ENCODE peak calls at places on chromosomes 7 and 10, in eight cellular contexts. One of them, this sample, is unnamed.

GRCh38 chr10:88114368-88114767 is 250.9 kb downstream of the PTEN start:
- DNase-seq in IMR-90: peak; percentile 25
- DNase-seq in A549: peak; percentile 62
- DNase-seq in HCT116: peak; percentile 35
- DNase-seq in endothelial cell: peak; percentile 26
- DNase-seq in MCF 10A: peak; percentile 50
- DNase-seq in uterus: no peak
- DNase-seq in progenitor cell of endocrine pancreas: no peak
- DNase-seq in this sample: no peak

GRCh38 chr10:71344916-71345557 is 26.0 kb downstream of the SLC29A3 start:
- DNase-seq in A549: no peak
- DNase-seq in MCF 10A: no peak
- DNase-seq in IMR-90: no peak
- DNase-seq in progenitor cell of endocrine pancreas: no peak
- DNase-seq in endothelial cell: no peak
- DNase-seq in HCT116: no peak
- DNase-seq in uterus: no peak
- DNase-seq in this sample: no peak

GRCh38 chr7:12436126-12436525 is 32.5 kb upstream of the VWDE start:
- DNase-seq in progenitor cell of endocrine pancreas: no peak
- DNase-seq in uterus: no peak
- DNase-seq in MCF 10A: no peak
- DNase-seq in A549: no peak
- DNase-seq in endothelial cell: no peak
- DNase-seq in IMR-90: no peak
- DNase-seq in HCT116: no peak
- DNase-seq in this sample: no peak

GRCh38 chr7:90903856-90904255 is 307.7 kb downstream of the CDK14 start:
- DNase-seq in MCF 10A: no peak
- DNase-seq in HCT116: no peak
- DNase-seq in IMR-90: no peak
- DNase-seq in progenitor cell of endocrine pancreas: no peak
- DNase-seq in endothelial cell: no peak
- DNase-seq in uterus: no peak
- DNase-seq in A549: no peak
- DNase-seq in this sample: no peak

GRCh38 chr10:113982745-113983144 is 60.9 kb upstream of the ADRB1 start:
- DNase-seq in IMR-90: no peak
- DNase-seq in MCF 10A: no peak
- DNase-seq in progenitor cell of endocrine pancreas: no peak
- DNase-seq in uterus: no peak
- DNase-seq in HCT116: no peak
- DNase-seq in A549: no peak
- DNase-seq in endothelial cell: no peak
- DNase-seq in this sample: no peak

GRCh38 chr10:93816123-93816747 is 58.5 kb downstream of the LGI1 start:
- DNase-seq in IMR-90: peak; percentile 47
- DNase-seq in uterus: peak; percentile 37
- DNase-seq in endothelial cell: peak; percentile 72
- DNase-seq in HCT116: peak; percentile 60
- DNase-seq in MCF 10A: peak; percentile 73
- DNase-seq in progenitor cell of endocrine pancreas: peak; percentile 27
- DNase-seq in A549: peak; percentile 46
- DNase-seq in this sample: no peak

GRCh38 chr10:126476256-126476655 is 88.0 kb upstream of the ADAM12 start:
- DNase-seq in progenitor cell of endocrine pancreas: no peak
- DNase-seq in MCF 10A: no peak
- DNase-seq in IMR-90: no peak
- DNase-seq in A549: no peak
- DNase-seq in endothelial cell: no peak
- DNase-seq in HCT116: no peak
- DNase-seq in uterus: no peak
- DNase-seq in this sample: peak; percentile 66

GRCh38 chr10:5589963-5590511 is 65.3 kb downstream of the CALML3 start:
- DNase-seq in MCF 10A: peak; percentile 35
- DNase-seq in IMR-90: peak; percentile 76
- DNase-seq in progenitor cell of endocrine pancreas: no peak
- DNase-seq in HCT116: no peak
- DNase-seq in uterus: no peak
- DNase-seq in A549: peak; percentile 53
- DNase-seq in endothelial cell: no peak
- DNase-seq in this sample: no peak

GRCh38 chr7:80770675-80771081 is 132.2 kb downstream of the CD36 start:
- DNase-seq in uterus: no peak
- DNase-seq in progenitor cell of endocrine pancreas: no peak
- DNase-seq in endothelial cell: no peak
- DNase-seq in IMR-90: no peak
- DNase-seq in MCF 10A: no peak
- DNase-seq in A549: no peak
- DNase-seq in HCT116: no peak
- DNase-seq in this sample: no peak

GRCh38 chr7:75953918-75954317 is 39.0 kb downstream of the POR start:
- DNase-seq in uterus: no peak
- DNase-seq in A549: no peak
- DNase-seq in progenitor cell of endocrine pancreas: no peak
- DNase-seq in endothelial cell: no peak
- DNase-seq in IMR-90: no peak
- DNase-seq in HCT116: no peak
- DNase-seq in MCF 10A: no peak
- DNase-seq in this sample: no peak

GRCh38 chr7:135510603-135511183 is 791 bp upstream of the CNOT4 start:
- DNase-seq in IMR-90: peak; percentile 41
- DNase-seq in HCT116: no peak
- DNase-seq in MCF 10A: peak; percentile 36
- DNase-seq in A549: peak; percentile 15
- DNase-seq in uterus: no peak
- DNase-seq in endothelial cell: no peak
- DNase-seq in progenitor cell of endocrine pancreas: no peak
- DNase-seq in this sample: peak; percentile 60

GRCh38 chr7:26356266-26356665 is 64.6 kb downstream of the SNX10 start:
- DNase-seq in progenitor cell of endocrine pancreas: no peak
- DNase-seq in MCF 10A: no peak
- DNase-seq in endothelial cell: no peak
- DNase-seq in IMR-90: no peak
- DNase-seq in A549: no peak
- DNase-seq in HCT116: no peak
- DNase-seq in uterus: no peak
- DNase-seq in this sample: no peak

GRCh38 chr7:6268023-6268908 is 4.2 kb downstream of the CYTH3 start:
- DNase-seq in progenitor cell of endocrine pancreas: no peak
- DNase-seq in IMR-90: no peak
- DNase-seq in HCT116: no peak
- DNase-seq in uterus: no peak
- DNase-seq in endothelial cell: no peak
- DNase-seq in MCF 10A: no peak
- DNase-seq in A549: no peak
- DNase-seq in this sample: no peak

GRCh38 chr7:22859676-22860290 is 37.1 kb upstream of the TOMM7 start:
- DNase-seq in IMR-90: no peak
- DNase-seq in MCF 10A: peak; percentile 79
- DNase-seq in uterus: no peak
- DNase-seq in HCT116: no peak
- DNase-seq in progenitor cell of endocrine pancreas: no peak
- DNase-seq in endothelial cell: no peak
- DNase-seq in A549: no peak
- DNase-seq in this sample: no peak

GRCh38 chr7:22860337-22860736 is 37.7 kb upstream of the TOMM7 start:
- DNase-seq in HCT116: no peak
- DNase-seq in A549: no peak
- DNase-seq in IMR-90: no peak
- DNase-seq in endothelial cell: no peak
- DNase-seq in uterus: no peak
- DNase-seq in MCF 10A: no peak
- DNase-seq in progenitor cell of endocrine pancreas: no peak
- DNase-seq in this sample: no peak

GRCh38 chr7:22858640-22859561 is 36.3 kb upstream of the TOMM7 start:
- DNase-seq in HCT116: peak; percentile 69
- DNase-seq in endothelial cell: no peak
- DNase-seq in uterus: no peak
- DNase-seq in MCF 10A: peak; percentile 90
- DNase-seq in A549: peak; percentile 46
- DNase-seq in IMR-90: peak; percentile 99
- DNase-seq in progenitor cell of endocrine pancreas: no peak
- DNase-seq in this sample: no peak

GRCh38 chr7:22861576-22861975 is 38.9 kb upstream of the TOMM7 start:
- DNase-seq in endothelial cell: no peak
- DNase-seq in progenitor cell of endocrine pancreas: no peak
- DNase-seq in HCT116: no peak
- DNase-seq in IMR-90: no peak
- DNase-seq in uterus: no peak
- DNase-seq in MCF 10A: no peak
- DNase-seq in A549: no peak
- DNase-seq in this sample: no peak

GRCh38 chr7:22860784-22861482 is 38.3 kb upstream of the TOMM7 start:
- DNase-seq in MCF 10A: peak; percentile 48
- DNase-seq in endothelial cell: peak; percentile 41
- DNase-seq in HCT116: no peak
- DNase-seq in progenitor cell of endocrine pancreas: no peak
- DNase-seq in uterus: no peak
- DNase-seq in IMR-90: no peak
- DNase-seq in A549: peak; percentile 51
- DNase-seq in this sample: no peak
- TF ChIP-seq CTCF in MCF 10A: peak; percentile 46
- TF ChIP-seq CTCF in endothelial cell: peak; percentile 67
- TF ChIP-seq CTCF in HCT116: peak; percentile 83
- TF ChIP-seq CTCF in progenitor cell of endocrine pancreas: peak; percentile 44
- TF ChIP-seq CTCF in uterus: no peak
- TF ChIP-seq CTCF in IMR-90: peak; percentile 33
- TF ChIP-seq CTCF in A549: peak; percentile 52
- TF ChIP-seq CTCF in this sample: peak; percentile 35

GRCh38 chr7:101948650-101949049 is 131.2 kb downstream of the CUX1 start:
- DNase-seq in endothelial cell: no peak
- DNase-seq in A549: no peak
- DNase-seq in HCT116: no peak
- DNase-seq in uterus: no peak
- DNase-seq in IMR-90: no peak
- DNase-seq in progenitor cell of endocrine pancreas: no peak
- DNase-seq in MCF 10A: no peak
- DNase-seq in this sample: no peak

GRCh38 chr7:101952355-101953247 is 135.2 kb downstream of the CUX1 start:
- DNase-seq in endothelial cell: no peak
- DNase-seq in MCF 10A: peak; percentile 64
- DNase-seq in A549: peak; percentile 29
- DNase-seq in uterus: peak; percentile 70
- DNase-seq in HCT116: peak; percentile 86
- DNase-seq in progenitor cell of endocrine pancreas: no peak
- DNase-seq in IMR-90: peak; percentile 93
- DNase-seq in this sample: no peak

GRCh38 chr7:101951757-101952156 is 134.3 kb downstream of the CUX1 start:
- DNase-seq in MCF 10A: no peak
- DNase-seq in uterus: no peak
- DNase-seq in endothelial cell: no peak
- DNase-seq in HCT116: no peak
- DNase-seq in progenitor cell of endocrine pancreas: no peak
- DNase-seq in A549: no peak
- DNase-seq in IMR-90: no peak
- DNase-seq in this sample: no peak

GRCh38 chr7:101947899-101948298 is 130.5 kb downstream of the CUX1 start:
- DNase-seq in uterus: peak; percentile 85
- DNase-seq in MCF 10A: no peak
- DNase-seq in endothelial cell: no peak
- DNase-seq in progenitor cell of endocrine pancreas: no peak
- DNase-seq in IMR-90: no peak
- DNase-seq in HCT116: no peak
- DNase-seq in A549: no peak
- DNase-seq in this sample: no peak

GRCh38 chr7:101950450-101951119 is 133.2 kb downstream of the CUX1 start:
- DNase-seq in MCF 10A: peak; percentile 72
- DNase-seq in endothelial cell: no peak
- DNase-seq in progenitor cell of endocrine pancreas: no peak
- DNase-seq in A549: peak; percentile 54
- DNase-seq in uterus: no peak
- DNase-seq in HCT116: peak; percentile 21
- DNase-seq in IMR-90: peak; percentile 78
- DNase-seq in this sample: no peak
- TF ChIP-seq CTCF in MCF 10A: no peak
- TF ChIP-seq CTCF in endothelial cell: no peak
- TF ChIP-seq CTCF in progenitor cell of endocrine pancreas: peak; percentile 19
- TF ChIP-seq CTCF in A549: no peak
- TF ChIP-seq CTCF in uterus: no peak
- TF ChIP-seq CTCF in HCT116: peak; percentile 27
- TF ChIP-seq CTCF in IMR-90: peak; percentile 45
- TF ChIP-seq CTCF in this sample: peak; percentile 30

GRCh38 chr10:78382047-78382446 is 348.4 kb downstream of the RPS24 start:
- DNase-seq in uterus: no peak
- DNase-seq in progenitor cell of endocrine pancreas: no peak
- DNase-seq in HCT116: no peak
- DNase-seq in MCF 10A: no peak
- DNase-seq in A549: no peak
- DNase-seq in endothelial cell: no peak
- DNase-seq in IMR-90: no peak
- DNase-seq in this sample: no peak

GRCh38 chr10:78383378-78383777 is 349.7 kb downstream of the RPS24 start:
- DNase-seq in progenitor cell of endocrine pancreas: no peak
- DNase-seq in A549: no peak
- DNase-seq in endothelial cell: no peak
- DNase-seq in MCF 10A: no peak
- DNase-seq in HCT116: no peak
- DNase-seq in IMR-90: no peak
- DNase-seq in uterus: no peak
- DNase-seq in this sample: no peak

GRCh38 chr10:78378192-78378591 is 344.5 kb downstream of the RPS24 start:
- DNase-seq in MCF 10A: no peak
- DNase-seq in A549: no peak
- DNase-seq in endothelial cell: no peak
- DNase-seq in progenitor cell of endocrine pancreas: no peak
- DNase-seq in IMR-90: no peak
- DNase-seq in uterus: no peak
- DNase-seq in HCT116: no peak
- DNase-seq in this sample: no peak

GRCh38 chr10:78382776-78383175 is 349.1 kb downstream of the RPS24 start:
- DNase-seq in uterus: no peak
- DNase-seq in A549: no peak
- DNase-seq in HCT116: no peak
- DNase-seq in IMR-90: no peak
- DNase-seq in progenitor cell of endocrine pancreas: no peak
- DNase-seq in MCF 10A: no peak
- DNase-seq in endothelial cell: no peak
- DNase-seq in this sample: no peak

DNA sequence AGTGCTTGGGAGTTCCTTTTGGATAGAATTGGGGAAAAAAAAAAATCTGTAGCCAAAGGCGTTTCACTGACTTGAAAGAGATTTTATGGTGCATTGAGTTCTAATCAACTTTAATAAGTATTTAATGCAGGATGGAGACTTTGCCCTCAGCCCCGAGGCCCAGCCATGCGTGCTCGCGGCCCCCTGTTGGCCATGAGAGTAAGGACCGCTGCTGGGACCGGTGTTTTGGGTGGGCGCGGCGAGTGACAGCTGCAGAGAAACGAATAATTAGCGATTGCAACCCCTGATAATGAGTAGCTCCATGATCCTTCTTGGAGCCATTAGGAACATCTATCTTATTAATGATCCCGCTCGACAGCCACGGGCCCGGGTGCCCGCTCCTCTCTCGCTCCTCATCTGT is 347.4 kb downstream of the RPS24 start:
- DNase-seq in uterus: no peak
- DNase-seq in progenitor cell of endocrine pancreas: no peak
- DNase-seq in HCT116: no peak
- DNase-seq in endothelial cell: peak; percentile 50
- DNase-seq in A549: peak; percentile 16
- DNase-seq in MCF 10A: no peak
- DNase-seq in IMR-90: no peak
- DNase-seq in this sample: no peak
- TF ChIP-seq CTCF in uterus: no peak
- TF ChIP-seq CTCF in progenitor cell of endocrine pancreas: peak; percentile 63
- TF ChIP-seq CTCF in HCT116: peak; percentile 63
- TF ChIP-seq CTCF in endothelial cell: peak; percentile 70
- TF ChIP-seq CTCF in A549: no peak
- TF ChIP-seq CTCF in MCF 10A: no peak
- TF ChIP-seq CTCF in IMR-90: peak; percentile 23
- TF ChIP-seq CTCF in this sample: peak; percentile 22

GRCh38 chr7:158885624-158886023 is 29.3 kb downstream of the DYNC2I1 start:
- DNase-seq in endothelial cell: no peak
- DNase-seq in progenitor cell of endocrine pancreas: no peak
- DNase-seq in A549: peak; percentile 54
- DNase-seq in HCT116: no peak
- DNase-seq in uterus: no peak
- DNase-seq in MCF 10A: peak; percentile 14
- DNase-seq in IMR-90: peak; percentile 6
- DNase-seq in this sample: no peak
- TF ChIP-seq CTCF in endothelial cell: no peak
- TF ChIP-seq CTCF in progenitor cell of endocrine pancreas: peak; percentile 52
- TF ChIP-seq CTCF in A549: peak; percentile 65
- TF ChIP-seq CTCF in HCT116: peak; percentile 56
- TF ChIP-seq CTCF in uterus: peak; percentile 31
- TF ChIP-seq CTCF in MCF 10A: peak; percentile 37
- TF ChIP-seq CTCF in IMR-90: peak; percentile 37
- TF ChIP-seq CTCF in this sample: peak; percentile 53

This sample was measured in osteocyte.